ENCODE peak calls at places on chromosomes 7 and 10, in seven cellular contexts. One of them, this sample, is unnamed.
A peak's percentile ranks its signal among the peaks of the same experiment; 100 is the strongest.

GRCh38 chr10:31322647-31323046 is 3.6 kb downstream of the ZEB1 start:
- DNase-seq in heart right ventricle: no peak
- DNase-seq in activated effector memory CD4-positive, alpha-beta T cell treated with anti-CD3 and anti-CD28 coated beads, Interleukin-2, amount 50 U/mL, for 16 hours: no peak
- DNase-seq in Calu3: no peak
- DNase-seq in activated naive CD4-positive, alpha-beta T cell treated with anti-CD3 and anti-CD28 coated beads, Interleukin-2, amount 10 ng/mL, durations not matched to agents 7 days and 5 days: no peak
- DNase-seq in HS-27A: no peak
- DNase-seq in GM03348: peak; percentile 19
- DNase-seq in this sample: no peak

GRCh38 chr10:129491123-129491734 is 24.2 kb downstream of the MGMT start:
- DNase-seq in heart right ventricle: no peak
- DNase-seq in activated effector memory CD4-positive, alpha-beta T cell treated with anti-CD3 and anti-CD28 coated beads, Interleukin-2, amount 50 U/mL, for 16 hours: no peak
- DNase-seq in Calu3: no peak
- DNase-seq in activated naive CD4-positive, alpha-beta T cell treated with anti-CD3 and anti-CD28 coated beads, Interleukin-2, amount 10 ng/mL, durations not matched to agents 7 days and 5 days: no peak
- DNase-seq in HS-27A: no peak
- DNase-seq in GM03348: no peak
- DNase-seq in this sample: no peak

GRCh38 chr10:88707429-88708110 is 1.5 kb downstream of the LIPK start:
- DNase-seq in heart right ventricle: no peak
- DNase-seq in activated effector memory CD4-positive, alpha-beta T cell treated with anti-CD3 and anti-CD28 coated beads, Interleukin-2, amount 50 U/mL, for 16 hours: no peak
- DNase-seq in Calu3: peak; percentile 22
- DNase-seq in activated naive CD4-positive, alpha-beta T cell treated with anti-CD3 and anti-CD28 coated beads, Interleukin-2, amount 10 ng/mL, durations not matched to agents 7 days and 5 days: no peak
- DNase-seq in HS-27A: peak; percentile 17
- DNase-seq in GM03348: peak; percentile 32
- DNase-seq in this sample: no peak

GRCh38 chr7:106061301-106061979 is 50.7 kb downstream of the SYPL1 start:
- DNase-seq in heart right ventricle: no peak
- DNase-seq in activated effector memory CD4-positive, alpha-beta T cell treated with anti-CD3 and anti-CD28 coated beads, Interleukin-2, amount 50 U/mL, for 16 hours: no peak
- DNase-seq in Calu3: no peak
- DNase-seq in activated naive CD4-positive, alpha-beta T cell treated with anti-CD3 and anti-CD28 coated beads, Interleukin-2, amount 10 ng/mL, durations not matched to agents 7 days and 5 days: no peak
- DNase-seq in HS-27A: no peak
- DNase-seq in GM03348: no peak
- DNase-seq in this sample: no peak

GRCh38 chr7:130430841-130431713 is 9.7 kb downstream of the CEP41 start:
- DNase-seq in heart right ventricle: no peak
- DNase-seq in activated effector memory CD4-positive, alpha-beta T cell treated with anti-CD3 and anti-CD28 coated beads, Interleukin-2, amount 50 U/mL, for 16 hours: no peak
- DNase-seq in Calu3: no peak
- DNase-seq in activated naive CD4-positive, alpha-beta T cell treated with anti-CD3 and anti-CD28 coated beads, Interleukin-2, amount 10 ng/mL, durations not matched to agents 7 days and 5 days: no peak
- DNase-seq in HS-27A: no peak
- DNase-seq in GM03348: peak; percentile 48
- DNase-seq in this sample: no peak

GRCh38 chr10:26946103-26946907 is 85.5 kb upstream of the ABI1 start:
- DNase-seq in heart right ventricle: no peak
- DNase-seq in activated effector memory CD4-positive, alpha-beta T cell treated with anti-CD3 and anti-CD28 coated beads, Interleukin-2, amount 50 U/mL, for 16 hours: no peak
- DNase-seq in Calu3: no peak
- DNase-seq in activated naive CD4-positive, alpha-beta T cell treated with anti-CD3 and anti-CD28 coated beads, Interleukin-2, amount 10 ng/mL, durations not matched to agents 7 days and 5 days: no peak
- DNase-seq in HS-27A: no peak
- DNase-seq in GM03348: no peak
- DNase-seq in this sample: no peak

GRCh38 chr7:126801738-126802137 is 451.0 kb downstream of the GRM8 start:
- DNase-seq in heart right ventricle: no peak
- DNase-seq in activated effector memory CD4-positive, alpha-beta T cell treated with anti-CD3 and anti-CD28 coated beads, Interleukin-2, amount 50 U/mL, for 16 hours: no peak
- DNase-seq in Calu3: no peak
- DNase-seq in activated naive CD4-positive, alpha-beta T cell treated with anti-CD3 and anti-CD28 coated beads, Interleukin-2, amount 10 ng/mL, durations not matched to agents 7 days and 5 days: no peak
- DNase-seq in HS-27A: no peak
- DNase-seq in GM03348: no peak
- DNase-seq in this sample: no peak

GRCh38 chr10:28254290-28254985 is 48.4 kb downstream of the MPP7 start:
- DNase-seq in heart right ventricle: no peak
- DNase-seq in activated effector memory CD4-positive, alpha-beta T cell treated with anti-CD3 and anti-CD28 coated beads, Interleukin-2, amount 50 U/mL, for 16 hours: no peak
- DNase-seq in Calu3: no peak
- DNase-seq in activated naive CD4-positive, alpha-beta T cell treated with anti-CD3 and anti-CD28 coated beads, Interleukin-2, amount 10 ng/mL, durations not matched to agents 7 days and 5 days: no peak
- DNase-seq in HS-27A: peak; percentile 24
- DNase-seq in GM03348: peak; percentile 25
- DNase-seq in this sample: peak; percentile 40

GRCh38 chr7:81232084-81232799 is 313.4 kb upstream of the SEMA3C start:
- DNase-seq in heart right ventricle: peak; percentile 21
- DNase-seq in activated effector memory CD4-positive, alpha-beta T cell treated with anti-CD3 and anti-CD28 coated beads, Interleukin-2, amount 50 U/mL, for 16 hours: no peak
- DNase-seq in Calu3: no peak
- DNase-seq in activated naive CD4-positive, alpha-beta T cell treated with anti-CD3 and anti-CD28 coated beads, Interleukin-2, amount 10 ng/mL, durations not matched to agents 7 days and 5 days: no peak
- DNase-seq in HS-27A: no peak
- DNase-seq in GM03348: no peak
- DNase-seq in this sample: no peak

GRCh38 chr7:34430456-34430855 is 227.6 kb upstream of the NPSR1 start:
- DNase-seq in heart right ventricle: no peak
- DNase-seq in activated effector memory CD4-positive, alpha-beta T cell treated with anti-CD3 and anti-CD28 coated beads, Interleukin-2, amount 50 U/mL, for 16 hours: no peak
- DNase-seq in Calu3: peak; percentile 83
- DNase-seq in activated naive CD4-positive, alpha-beta T cell treated with anti-CD3 and anti-CD28 coated beads, Interleukin-2, amount 10 ng/mL, durations not matched to agents 7 days and 5 days: no peak
- DNase-seq in HS-27A: no peak
- DNase-seq in GM03348: peak; percentile 65
- DNase-seq in this sample: no peak

GRCh38 chr7:772861-773621 is 46.0 kb upstream of the PRKAR1B start:
- DNase-seq in heart right ventricle: no peak
- DNase-seq in activated effector memory CD4-positive, alpha-beta T cell treated with anti-CD3 and anti-CD28 coated beads, Interleukin-2, amount 50 U/mL, for 16 hours: no peak
- DNase-seq in Calu3: no peak
- DNase-seq in activated naive CD4-positive, alpha-beta T cell treated with anti-CD3 and anti-CD28 coated beads, Interleukin-2, amount 10 ng/mL, durations not matched to agents 7 days and 5 days: no peak
- DNase-seq in HS-27A: no peak
- DNase-seq in GM03348: no peak
- DNase-seq in this sample: no peak

This sample was measured in adrenal gland.